ENCODE peak calls at places on chromosomes 12 and 14, in seven cellular contexts. One of them, this sample, is unnamed.

GRCh38 chr14:101102875-101103274 is 199.4 kb upstream of the RTL1 start:
- DNase-seq in endodermal cell: peak; percentile 54
- DNase-seq in HFFc6: no peak
- DNase-seq in astrocyte of the hippocampus: no peak
- DNase-seq in breast epithelium: no peak
- DNase-seq in left cardiac atrium: peak; percentile 13
- DNase-seq in activated CD8-positive, alpha-beta memory T cell treated with anti-CD3 and anti-CD28 coated beads for 48 hours: no peak
- DNase-seq in this sample: no peak

GRCh38 chr14:72704507-72704906 is 189.4 kb downstream of the DPF3 start:
- DNase-seq in endodermal cell: no peak
- DNase-seq in activated CD8-positive, alpha-beta memory T cell treated with anti-CD3 and anti-CD28 coated beads for 48 hours: no peak
- DNase-seq in breast epithelium: no peak
- DNase-seq in HFFc6: no peak
- DNase-seq in astrocyte of the hippocampus: no peak
- DNase-seq in left cardiac atrium: no peak
- DNase-seq in this sample: no peak

GRCh38 chr14:61661471-61661988 is 33.8 kb upstream of the HIF1A start:
- DNase-seq in breast epithelium: no peak
- DNase-seq in HFFc6: peak; percentile 4
- DNase-seq in astrocyte of the hippocampus: peak; percentile 34
- DNase-seq in activated CD8-positive, alpha-beta memory T cell treated with anti-CD3 and anti-CD28 coated beads for 48 hours: no peak
- DNase-seq in endodermal cell: no peak
- DNase-seq in left cardiac atrium: no peak
- DNase-seq in this sample: no peak

GRCh38 chr12:118958520-118958919 is 22.8 kb upstream of the SRRM4 start:
- DNase-seq in HFFc6: no peak
- DNase-seq in activated CD8-positive, alpha-beta memory T cell treated with anti-CD3 and anti-CD28 coated beads for 48 hours: no peak
- DNase-seq in left cardiac atrium: no peak
- DNase-seq in endodermal cell: peak; percentile 53
- DNase-seq in breast epithelium: no peak
- DNase-seq in astrocyte of the hippocampus: no peak
- DNase-seq in this sample: no peak

GRCh38 chr12:25852792-25853191 is 105.7 kb upstream of the RASSF8 start:
- DNase-seq in breast epithelium: no peak
- DNase-seq in activated CD8-positive, alpha-beta memory T cell treated with anti-CD3 and anti-CD28 coated beads for 48 hours: no peak
- DNase-seq in left cardiac atrium: no peak
- DNase-seq in endodermal cell: no peak
- DNase-seq in astrocyte of the hippocampus: no peak
- DNase-seq in HFFc6: peak; percentile 71
- DNase-seq in this sample: no peak

GRCh38 chr12:122076743-122077495 is 1.6 kb upstream of the MLXIP start:
- DNase-seq in endodermal cell: no peak
- DNase-seq in activated CD8-positive, alpha-beta memory T cell treated with anti-CD3 and anti-CD28 coated beads for 48 hours: no peak
- DNase-seq in HFFc6: no peak
- DNase-seq in left cardiac atrium: no peak
- DNase-seq in breast epithelium: no peak
- DNase-seq in astrocyte of the hippocampus: no peak
- DNase-seq in this sample: no peak

GRCh38 chr14:68638817-68639517 is 153.9 kb downstream of the ZFP36L1 start:
- DNase-seq in astrocyte of the hippocampus: no peak
- DNase-seq in HFFc6: no peak
- DNase-seq in activated CD8-positive, alpha-beta memory T cell treated with anti-CD3 and anti-CD28 coated beads for 48 hours: no peak
- DNase-seq in endodermal cell: peak; percentile 32
- DNase-seq in left cardiac atrium: no peak
- DNase-seq in breast epithelium: no peak
- DNase-seq in this sample: peak; percentile 24

GRCh38 chr14:103628684-103629502 is at the start of gene KLC1:
- DNase-seq in left cardiac atrium: peak; percentile 88
- DNase-seq in breast epithelium: peak; percentile 85
- DNase-seq in astrocyte of the hippocampus: peak; percentile 90
- DNase-seq in activated CD8-positive, alpha-beta memory T cell treated with anti-CD3 and anti-CD28 coated beads for 48 hours: peak; percentile 74
- DNase-seq in HFFc6: peak; percentile 52
- DNase-seq in endodermal cell: peak; percentile 91
- DNase-seq in this sample: peak; percentile 69

GRCh38 chr12:122406701-122407154 is 15.7 kb downstream of the CLIP1 start:
- DNase-seq in endodermal cell: no peak
- DNase-seq in HFFc6: peak; percentile 17
- DNase-seq in left cardiac atrium: no peak
- DNase-seq in astrocyte of the hippocampus: peak; percentile 21
- DNase-seq in activated CD8-positive, alpha-beta memory T cell treated with anti-CD3 and anti-CD28 coated beads for 48 hours: no peak
- DNase-seq in breast epithelium: no peak
- DNase-seq in this sample: no peak

GRCh38 chr14:30725763-30726162 is 103.6 kb downstream of the SCFD1 start:
- DNase-seq in endodermal cell: no peak
- DNase-seq in HFFc6: no peak
- DNase-seq in breast epithelium: no peak
- DNase-seq in astrocyte of the hippocampus: no peak
- DNase-seq in left cardiac atrium: no peak
- DNase-seq in activated CD8-positive, alpha-beta memory T cell treated with anti-CD3 and anti-CD28 coated beads for 48 hours: no peak
- DNase-seq in this sample: no peak

GRCh38 chr14:32808574-32809098 is 130.0 kb upstream of the NPAS3 start:
- DNase-seq in activated CD8-positive, alpha-beta memory T cell treated with anti-CD3 and anti-CD28 coated beads for 48 hours: no peak
- DNase-seq in breast epithelium: no peak
- DNase-seq in HFFc6: peak; percentile 23
- DNase-seq in left cardiac atrium: no peak
- DNase-seq in endodermal cell: no peak
- DNase-seq in astrocyte of the hippocampus: peak; percentile 85
- DNase-seq in this sample: peak; percentile 67

GRCh38 chr12:19826988-19827550 is 387.8 kb downstream of the AEBP2 start:
- DNase-seq in HFFc6: no peak
- DNase-seq in endodermal cell: no peak
- DNase-seq in left cardiac atrium: no peak
- DNase-seq in astrocyte of the hippocampus: no peak
- DNase-seq in breast epithelium: no peak
- DNase-seq in activated CD8-positive, alpha-beta memory T cell treated with anti-CD3 and anti-CD28 coated beads for 48 hours: no peak
- DNase-seq in this sample: no peak

GRCh38 chr12:93813972-93814821 is 137.0 kb downstream of the CRADD start:
- DNase-seq in HFFc6: no peak
- DNase-seq in breast epithelium: peak; percentile 72
- DNase-seq in left cardiac atrium: peak; percentile 81
- DNase-seq in activated CD8-positive, alpha-beta memory T cell treated with anti-CD3 and anti-CD28 coated beads for 48 hours: no peak
- DNase-seq in endodermal cell: no peak
- DNase-seq in astrocyte of the hippocampus: peak; percentile 74
- DNase-seq in this sample: peak; percentile 74

GRCh38 chr12:80977356-80977755 is 39.6 kb upstream of the LIN7A start:
- DNase-seq in endodermal cell: no peak
- DNase-seq in breast epithelium: no peak
- DNase-seq in left cardiac atrium: no peak
- DNase-seq in activated CD8-positive, alpha-beta memory T cell treated with anti-CD3 and anti-CD28 coated beads for 48 hours: no peak
- DNase-seq in astrocyte of the hippocampus: peak; percentile 64
- DNase-seq in HFFc6: no peak
- DNase-seq in this sample: no peak

GRCh38 chr14:48725001-48725734 is 861.0 kb downstream of the RPS29 start:
- DNase-seq in breast epithelium: no peak
- DNase-seq in astrocyte of the hippocampus: peak; percentile 81
- DNase-seq in activated CD8-positive, alpha-beta memory T cell treated with anti-CD3 and anti-CD28 coated beads for 48 hours: no peak
- DNase-seq in left cardiac atrium: no peak
- DNase-seq in HFFc6: no peak
- DNase-seq in endodermal cell: no peak
- DNase-seq in this sample: no peak

GRCh38 chr14:88829188-88829587 is 4.7 kb downstream of the TTC8 start:
- DNase-seq in left cardiac atrium: no peak
- DNase-seq in endodermal cell: no peak
- DNase-seq in breast epithelium: no peak
- DNase-seq in activated CD8-positive, alpha-beta memory T cell treated with anti-CD3 and anti-CD28 coated beads for 48 hours: no peak
- DNase-seq in HFFc6: no peak
- DNase-seq in astrocyte of the hippocampus: no peak
- DNase-seq in this sample: no peak

GRCh38 chr12:106645074-106645421 is 62.2 kb downstream of the RFX4 start:
- DNase-seq in astrocyte of the hippocampus: peak; percentile 87
- DNase-seq in activated CD8-positive, alpha-beta memory T cell treated with anti-CD3 and anti-CD28 coated beads for 48 hours: no peak
- DNase-seq in breast epithelium: peak; percentile 66
- DNase-seq in endodermal cell: no peak
- DNase-seq in left cardiac atrium: peak; percentile 23
- DNase-seq in HFFc6: no peak
- DNase-seq in this sample: no peak

GRCh38 chr12:132018193-132018916 is 68.6 kb downstream of the EP400 start:
- DNase-seq in breast epithelium: no peak
- DNase-seq in activated CD8-positive, alpha-beta memory T cell treated with anti-CD3 and anti-CD28 coated beads for 48 hours: no peak
- DNase-seq in astrocyte of the hippocampus: no peak
- DNase-seq in endodermal cell: no peak
- DNase-seq in HFFc6: peak; percentile 7
- DNase-seq in left cardiac atrium: no peak
- DNase-seq in this sample: no peak

GRCh38 chr14:102659797-102660196 is 67.3 kb downstream of the RCOR1 start:
- DNase-seq in breast epithelium: no peak
- DNase-seq in endodermal cell: no peak
- DNase-seq in HFFc6: peak; percentile 7
- DNase-seq in activated CD8-positive, alpha-beta memory T cell treated with anti-CD3 and anti-CD28 coated beads for 48 hours: no peak
- DNase-seq in left cardiac atrium: no peak
- DNase-seq in astrocyte of the hippocampus: peak; percentile 16
- DNase-seq in this sample: no peak